ENCODE peak calls at places on chromosomes 2 and 18, in ten cellular contexts. One of them, this sample, is unnamed.

GRCh38 chr2:20443276-20443920 is 3.5 kb upstream of the RHOB start:
- DNase-seq in heart left ventricle: no peak
- DNase-seq in kidney: peak; percentile 86
- DNase-seq in H9: no peak
- DNase-seq in AG04450: no peak
- DNase-seq in neural progenitor cell: peak; percentile 63
- DNase-seq in CD8-positive, alpha-beta T cell: no peak
- DNase-seq in sigmoid colon: peak; percentile 79
- DNase-seq in tibial nerve: peak; percentile 19
- DNase-seq in adrenal gland: no peak
- DNase-seq in this sample: no peak

GRCh38 chr2:163682695-163683094 is 53.1 kb downstream of the FIGN start:
- DNase-seq in heart left ventricle: no peak
- DNase-seq in kidney: no peak
- DNase-seq in H9: no peak
- DNase-seq in AG04450: no peak
- DNase-seq in neural progenitor cell: no peak
- DNase-seq in CD8-positive, alpha-beta T cell: no peak
- DNase-seq in sigmoid colon: no peak
- DNase-seq in tibial nerve: no peak
- DNase-seq in adrenal gland: no peak
- DNase-seq in this sample: no peak

GRCh38 chr2:25310965-25311865 is 30.5 kb downstream of the DNMT3A start:
- DNase-seq in heart left ventricle: peak; percentile 83
- DNase-seq in kidney: peak; percentile 90
- DNase-seq in H9: peak; percentile 86
- DNase-seq in AG04450: no peak
- DNase-seq in neural progenitor cell: peak; percentile 64
- DNase-seq in CD8-positive, alpha-beta T cell: no peak
- DNase-seq in sigmoid colon: no peak
- DNase-seq in tibial nerve: no peak
- DNase-seq in adrenal gland: no peak
- DNase-seq in this sample: no peak

GRCh38 chr2:201793631-201794030 is 12.7 kb upstream of the CDK15 start:
- DNase-seq in heart left ventricle: no peak
- DNase-seq in kidney: no peak
- DNase-seq in H9: no peak
- DNase-seq in AG04450: no peak
- DNase-seq in neural progenitor cell: no peak
- DNase-seq in CD8-positive, alpha-beta T cell: no peak
- DNase-seq in sigmoid colon: no peak
- DNase-seq in tibial nerve: no peak
- DNase-seq in adrenal gland: no peak
- DNase-seq in this sample: no peak

GRCh38 chr18:22170421-22171262 is 1.3 kb downstream of the GATA6 start:
- DNase-seq in heart left ventricle: peak; percentile 71
- DNase-seq in kidney: peak; percentile 86
- DNase-seq in H9: peak; percentile 47
- DNase-seq in AG04450: peak; percentile 24
- DNase-seq in neural progenitor cell: peak; percentile 61
- DNase-seq in CD8-positive, alpha-beta T cell: no peak
- DNase-seq in sigmoid colon: peak; percentile 77
- DNase-seq in tibial nerve: no peak
- DNase-seq in adrenal gland: peak; percentile 79
- DNase-seq in this sample: no peak

GRCh38 chr2:146853741-146854444 is 990.9 kb upstream of the ACVR2A start:
- DNase-seq in heart left ventricle: no peak
- DNase-seq in kidney: no peak
- DNase-seq in H9: no peak
- DNase-seq in AG04450: no peak
- DNase-seq in neural progenitor cell: no peak
- DNase-seq in CD8-positive, alpha-beta T cell: no peak
- DNase-seq in sigmoid colon: no peak
- DNase-seq in tibial nerve: no peak
- DNase-seq in adrenal gland: no peak
- DNase-seq in this sample: no peak

GRCh38 chr2:3277748-3278520 is 99.7 kb downstream of the EIPR1 start:
- DNase-seq in heart left ventricle: no peak
- DNase-seq in kidney: no peak
- DNase-seq in H9: peak; percentile 20
- DNase-seq in AG04450: no peak
- DNase-seq in neural progenitor cell: no peak
- DNase-seq in CD8-positive, alpha-beta T cell: no peak
- DNase-seq in sigmoid colon: peak; percentile 44
- DNase-seq in tibial nerve: no peak
- DNase-seq in adrenal gland: no peak
- DNase-seq in this sample: no peak

GRCh38 chr18:49094979-49095632 is 144.3 kb upstream of the SMAD7 start:
- DNase-seq in heart left ventricle: no peak
- DNase-seq in kidney: no peak
- DNase-seq in H9: no peak
- DNase-seq in AG04450: peak; percentile 45
- DNase-seq in neural progenitor cell: no peak
- DNase-seq in CD8-positive, alpha-beta T cell: no peak
- DNase-seq in sigmoid colon: no peak
- DNase-seq in tibial nerve: no peak
- DNase-seq in adrenal gland: no peak
- DNase-seq in this sample: no peak

GRCh38 chr2:9230881-9231280 is 24.3 kb downstream of the ASAP2 start:
- DNase-seq in heart left ventricle: no peak
- DNase-seq in kidney: peak; percentile 62
- DNase-seq in H9: no peak
- DNase-seq in AG04450: no peak
- DNase-seq in neural progenitor cell: no peak
- DNase-seq in CD8-positive, alpha-beta T cell: no peak
- DNase-seq in sigmoid colon: no peak
- DNase-seq in tibial nerve: no peak
- DNase-seq in adrenal gland: no peak
- DNase-seq in this sample: no peak

GRCh38 chr2:238916875-238917590 is 69.1 kb downstream of the TWIST2 start:
- DNase-seq in heart left ventricle: no peak
- DNase-seq in kidney: peak; percentile 63
- DNase-seq in H9: no peak
- DNase-seq in AG04450: no peak
- DNase-seq in neural progenitor cell: no peak
- DNase-seq in CD8-positive, alpha-beta T cell: no peak
- DNase-seq in sigmoid colon: peak; percentile 56
- DNase-seq in tibial nerve: no peak
- DNase-seq in adrenal gland: no peak
- DNase-seq in this sample: no peak

GRCh38 chr18:50662775-50663383 is 103.0 kb downstream of the MAPK4 start:
- DNase-seq in heart left ventricle: no peak
- DNase-seq in kidney: no peak
- DNase-seq in H9: no peak
- DNase-seq in AG04450: no peak
- DNase-seq in neural progenitor cell: peak; percentile 72
- DNase-seq in CD8-positive, alpha-beta T cell: no peak
- DNase-seq in sigmoid colon: no peak
- DNase-seq in tibial nerve: no peak
- DNase-seq in adrenal gland: no peak
- DNase-seq in this sample: no peak

GRCh38 chr18:50663626-50664441 is 103.9 kb downstream of the MAPK4 start:
- DNase-seq in heart left ventricle: no peak
- DNase-seq in kidney: no peak
- DNase-seq in H9: no peak
- DNase-seq in AG04450: no peak
- DNase-seq in neural progenitor cell: no peak
- DNase-seq in CD8-positive, alpha-beta T cell: no peak
- DNase-seq in sigmoid colon: no peak
- DNase-seq in tibial nerve: no peak
- DNase-seq in adrenal gland: no peak
- DNase-seq in this sample: no peak

GRCh38 chr18:50661013-50661412 is 101.1 kb downstream of the MAPK4 start:
- DNase-seq in heart left ventricle: no peak
- DNase-seq in kidney: no peak
- DNase-seq in H9: no peak
- DNase-seq in AG04450: no peak
- DNase-seq in neural progenitor cell: no peak
- DNase-seq in CD8-positive, alpha-beta T cell: no peak
- DNase-seq in sigmoid colon: no peak
- DNase-seq in tibial nerve: no peak
- DNase-seq in adrenal gland: no peak
- DNase-seq in this sample: no peak

GRCh38 chr18:50659091-50660003 is 99.5 kb downstream of the MAPK4 start:
- DNase-seq in heart left ventricle: peak; percentile 55
- DNase-seq in kidney: no peak
- DNase-seq in H9: no peak
- DNase-seq in AG04450: no peak
- DNase-seq in neural progenitor cell: no peak
- DNase-seq in CD8-positive, alpha-beta T cell: no peak
- DNase-seq in sigmoid colon: peak; percentile 80
- DNase-seq in tibial nerve: no peak
- DNase-seq in adrenal gland: no peak
- DNase-seq in this sample: no peak

DNA sequence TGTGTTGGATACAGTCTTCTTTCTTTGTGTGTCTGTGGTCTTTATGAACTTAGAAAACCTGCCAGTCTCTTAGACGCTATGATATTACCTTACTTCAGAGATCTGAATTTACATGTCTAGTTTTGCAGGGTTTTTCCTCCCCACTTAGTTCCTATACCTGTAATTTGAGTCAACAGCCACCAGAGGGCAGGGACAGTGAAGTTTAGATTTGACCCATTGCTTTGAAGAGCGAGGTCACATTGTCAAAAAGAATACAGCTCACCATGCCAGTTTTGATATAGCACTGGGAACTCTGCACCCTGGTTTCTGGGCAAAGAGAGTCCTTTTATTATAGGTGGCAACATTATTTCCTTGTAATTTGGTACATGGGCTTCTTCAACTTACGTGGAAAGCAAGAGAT is 102.3 kb downstream of the MAPK4 start:
- DNase-seq in heart left ventricle: no peak
- DNase-seq in kidney: no peak
- DNase-seq in H9: no peak
- DNase-seq in AG04450: no peak
- DNase-seq in neural progenitor cell: peak; percentile 47
- DNase-seq in CD8-positive, alpha-beta T cell: no peak
- DNase-seq in sigmoid colon: no peak
- DNase-seq in tibial nerve: no peak
- DNase-seq in adrenal gland: no peak
- DNase-seq in this sample: no peak
- TF ChIP-seq CTCF in heart left ventricle: no peak
- TF ChIP-seq CTCF in kidney: peak; percentile 16
- TF ChIP-seq CTCF in H9: peak; percentile 82
- TF ChIP-seq CTCF in AG04450: peak; percentile 18
- TF ChIP-seq CTCF in neural progenitor cell: peak; percentile 67
- TF ChIP-seq CTCF in CD8-positive, alpha-beta T cell: no peak
- TF ChIP-seq CTCF in sigmoid colon: no peak
- TF ChIP-seq CTCF in tibial nerve: no peak
- TF ChIP-seq CTCF in adrenal gland: peak; percentile 55
- TF ChIP-seq CTCF in this sample: peak; percentile 57

GRCh38 chr2:215737496-215737895 is 275.9 kb downstream of the MREG start:
- DNase-seq in heart left ventricle: no peak
- DNase-seq in kidney: no peak
- DNase-seq in H9: peak; percentile 74
- DNase-seq in AG04450: no peak
- DNase-seq in neural progenitor cell: no peak
- DNase-seq in CD8-positive, alpha-beta T cell: no peak
- DNase-seq in sigmoid colon: no peak
- DNase-seq in tibial nerve: no peak
- DNase-seq in adrenal gland: no peak
- DNase-seq in this sample: no peak
- H3K27ac ChIP-seq in heart left ventricle: peak overlapping the region; percentile 22
- H3K27ac ChIP-seq in kidney: no peak overlapping the region
- H3K27ac ChIP-seq in H9: no peak overlapping the region
- H3K27ac ChIP-seq in AG04450: no peak overlapping the region
- H3K27ac ChIP-seq in neural progenitor cell: no peak overlapping the region
- H3K27ac ChIP-seq in CD8-positive, alpha-beta T cell: no peak overlapping the region
- H3K27ac ChIP-seq in sigmoid colon: no peak overlapping the region
- H3K27ac ChIP-seq in tibial nerve: no peak overlapping the region
- H3K27ac ChIP-seq in adrenal gland: no peak overlapping the region
- H3K27ac ChIP-seq in this sample: no peak overlapping the region

GRCh38 chr2:28398101-28398834 is 5.6 kb downstream of the FOSL2 start:
- DNase-seq in heart left ventricle: peak; percentile 51
- DNase-seq in kidney: no peak
- DNase-seq in H9: no peak
- DNase-seq in AG04450: no peak
- DNase-seq in neural progenitor cell: no peak
- DNase-seq in CD8-positive, alpha-beta T cell: no peak
- DNase-seq in sigmoid colon: peak; percentile 86
- DNase-seq in tibial nerve: no peak
- DNase-seq in adrenal gland: no peak
- DNase-seq in this sample: no peak

GRCh38 chr2:28399289-28399688 is 6.6 kb downstream of the FOSL2 start:
- DNase-seq in heart left ventricle: no peak
- DNase-seq in kidney: no peak
- DNase-seq in H9: no peak
- DNase-seq in AG04450: no peak
- DNase-seq in neural progenitor cell: no peak
- DNase-seq in CD8-positive, alpha-beta T cell: no peak
- DNase-seq in sigmoid colon: no peak
- DNase-seq in tibial nerve: no peak
- DNase-seq in adrenal gland: no peak
- DNase-seq in this sample: no peak

GRCh38 chr2:28395334-28396061 is 2.8 kb downstream of the FOSL2 start:
- DNase-seq in heart left ventricle: peak; percentile 56
- DNase-seq in kidney: peak; percentile 86
- DNase-seq in H9: no peak
- DNase-seq in AG04450: no peak
- DNase-seq in neural progenitor cell: no peak
- DNase-seq in CD8-positive, alpha-beta T cell: no peak
- DNase-seq in sigmoid colon: peak; percentile 91
- DNase-seq in tibial nerve: no peak
- DNase-seq in adrenal gland: no peak
- DNase-seq in this sample: no peak

GRCh38 chr2:28394997-28395333 is 2.3 kb downstream of the FOSL2 start:
- DNase-seq in heart left ventricle: no peak
- DNase-seq in kidney: no peak
- DNase-seq in H9: no peak
- DNase-seq in AG04450: no peak
- DNase-seq in neural progenitor cell: no peak
- DNase-seq in CD8-positive, alpha-beta T cell: no peak
- DNase-seq in sigmoid colon: no peak
- DNase-seq in tibial nerve: no peak
- DNase-seq in adrenal gland: no peak
- DNase-seq in this sample: no peak

GRCh38 chr2:28397043-28397381 is 4.4 kb downstream of the FOSL2 start:
- DNase-seq in heart left ventricle: no peak
- DNase-seq in kidney: no peak
- DNase-seq in H9: no peak
- DNase-seq in AG04450: no peak
- DNase-seq in neural progenitor cell: no peak
- DNase-seq in CD8-positive, alpha-beta T cell: no peak
- DNase-seq in sigmoid colon: no peak
- DNase-seq in tibial nerve: no peak
- DNase-seq in adrenal gland: no peak
- DNase-seq in this sample: no peak
- TF ChIP-seq CTCF in heart left ventricle: no peak
- TF ChIP-seq CTCF in kidney: no peak
- TF ChIP-seq CTCF in H9: no peak
- TF ChIP-seq CTCF in AG04450: no peak
- TF ChIP-seq CTCF in neural progenitor cell: no peak
- TF ChIP-seq CTCF in CD8-positive, alpha-beta T cell: no peak
- TF ChIP-seq CTCF in sigmoid colon: no peak
- TF ChIP-seq CTCF in tibial nerve: no peak
- TF ChIP-seq CTCF in adrenal gland: no peak
- TF ChIP-seq CTCF in this sample: no peak

DNA sequence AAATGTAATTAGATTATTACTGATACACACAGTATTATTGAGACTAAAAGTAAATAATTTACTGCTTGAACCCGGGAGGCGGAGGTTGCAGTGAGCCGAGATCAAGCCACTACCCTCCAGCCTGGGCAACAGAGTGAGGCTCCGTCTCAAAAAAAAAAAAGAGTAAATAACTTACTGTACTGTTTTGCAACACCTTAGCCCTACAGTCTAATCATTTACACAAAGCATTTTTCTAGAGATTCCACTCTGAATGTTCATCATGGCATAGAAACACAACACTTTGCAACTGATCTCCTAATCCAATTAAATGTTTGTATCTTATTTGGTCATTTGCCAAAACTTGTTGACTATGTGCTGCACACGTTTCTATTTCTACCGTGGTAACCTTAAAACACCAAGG is 23.4 kb upstream of the RMP24 start:
- DNase-seq in heart left ventricle: no peak
- DNase-seq in kidney: no peak
- DNase-seq in H9: no peak
- DNase-seq in AG04450: no peak
- DNase-seq in neural progenitor cell: no peak
- DNase-seq in CD8-positive, alpha-beta T cell: no peak
- DNase-seq in sigmoid colon: no peak
- DNase-seq in tibial nerve: no peak
- DNase-seq in adrenal gland: no peak
- DNase-seq in this sample: no peak
- H3K27ac ChIP-seq in heart left ventricle: no peak overlapping the region
- H3K27ac ChIP-seq in kidney: peak overlapping the region; percentile 47
- H3K27ac ChIP-seq in H9: no peak overlapping the region
- H3K27ac ChIP-seq in AG04450: no peak overlapping the region
- H3K27ac ChIP-seq in neural progenitor cell: no peak overlapping the region
- H3K27ac ChIP-seq in CD8-positive, alpha-beta T cell: no peak overlapping the region
- H3K27ac ChIP-seq in sigmoid colon: no peak overlapping the region
- H3K27ac ChIP-seq in tibial nerve: no peak overlapping the region
- H3K27ac ChIP-seq in adrenal gland: no peak overlapping the region
- H3K27ac ChIP-seq in this sample: no peak overlapping the region

This sample was measured in DND-41.